ENCODE peak calls at places on chromosome 3, in five cellular contexts. A is tibial nerve, M is heart left ventricle, C is transverse colon, N is esophagus squamous epithelium. P is an unnamed sample.

GRCh38 chr3:172626241-172626640 is 84.6 kb downstream of the NCEH1 start:
- DNase-seq in A (no peak), M (no peak), C (no peak), N (no peak), P (no peak)

GRCh38 chr3:186362988-186363387 is 954 bp upstream of the DGKG start:
- DNase-seq in A (no peak), M (no peak), C (no peak), N (no peak), P (no peak)

GRCh38 chr3:103698646-103699045 is 1263.8 kb downstream of the ZPLD1 start:
- DNase-seq in A (no peak), M (no peak), C (no peak), N (no peak), P (no peak)

GRCh38 chr3:146803746-146804145 is 198.6 kb upstream of the PLSCR5 start:
- DNase-seq in A (peak), M (no peak), C (no peak), N (no peak), P (no peak)

GRCh38 chr3:179450901-179451334 is 352 bp downstream of the GNB4 start:
- DNase-seq in A (no peak), M (peak), C (peak), N (no peak), P (no peak)

GRCh38 chr3:178044320-178044719 is 491.9 kb upstream of the KCNMB2 start:
- DNase-seq in A (no peak), M (no peak), C (no peak), N (no peak), P (no peak)

GRCh38 chr3:67678665-67679064 is 24.3 kb upstream of the SUCLG2 start:
- DNase-seq in A (no peak), M (no peak), C (no peak), N (no peak), P (no peak)

GRCh38 chr3:142651711-142652110 is 55.5 kb downstream of the PLS1 start:
- DNase-seq in A (no peak), M (no peak), C (no peak), N (no peak), P (no peak)

GRCh38 chr3:37144806-37145205 is 29.6 kb downstream of the LRRFIP2 start:
- DNase-seq in A (no peak), M (no peak), C (no peak), N (no peak), P (no peak)

GRCh38 chr3:32177702-32178198 is 60.7 kb upstream of the CMTM8 start:
- DNase-seq in A (peak), M (peak), C (peak), N (no peak), P (no peak)

GRCh38 chr3:29152379-29152778 is 128.5 kb upstream of the RBMS3 start:
- DNase-seq in A (no peak), M (no peak), C (no peak), N (no peak), P (no peak)

GRCh38 chr3:32175607-32176197 is 62.8 kb upstream of the CMTM8 start:
- DNase-seq in A (peak), M (peak), C (peak), N (no peak), P (peak)

GRCh38 chr3:186052096-186052495 is 56.8 kb downstream of the ETV5 start:
- DNase-seq in A (no peak), M (no peak), C (no peak), N (no peak), P (no peak)

GRCh38 chr3:139774570-139775302 is 97.0 kb upstream of the NMNAT3 start:
- DNase-seq in A (no peak), M (no peak), C (no peak), N (no peak), P (no peak)

GRCh38 chr3:16513141-16514020 is at the start of gene RFTN1:
- DNase-seq in A (peak), M (peak), C (peak), N (no peak), P (peak)

GRCh38 chr3:191414286-191414685 is 46.7 kb upstream of the PYDC2 start:
- DNase-seq in A (no peak), M (no peak), C (no peak), N (no peak), P (no peak)

GRCh38 chr3:129224984-129225393 is 24.4 kb upstream of the COPG1 start:
- DNase-seq in A (peak), M (peak), C (peak), N (peak), P (peak)

GRCh38 chr3:78941587-78941986 is 826.2 kb downstream of the ROBO1 start:
- DNase-seq in A (peak), M (no peak), C (no peak), N (no peak), P (no peak)

GRCh38 chr3:1252061-1252430 is 159.2 kb downstream of the CNTN6 start:
- DNase-seq in A (no peak), M (no peak), C (no peak), N (no peak), P (no peak)

GRCh38 chr3:65902304-65902793 is 136.4 kb downstream of the MAGI1 start:
- DNase-seq in A (no peak), M (no peak), C (peak), N (no peak), P (no peak)

GRCh38 chr3:57796261-57796660 is 40.2 kb downstream of the SLMAP start:
- DNase-seq in A (no peak), M (no peak), C (no peak), N (no peak), P (no peak)

GRCh38 chr3:131735121-131735520 is 232.3 kb upstream of the MRPL3 start:
- DNase-seq in A (no peak), M (no peak), C (no peak), N (no peak), P (no peak)

GRCh38 chr3:184388936-184389230 is 9.0 kb downstream of the CHRD start:
- DNase-seq in A (no peak), M (no peak), C (no peak), N (no peak), P (no peak)

GRCh38 chr3:146138904-146139303 is 22.1 kb downstream of the PLOD2 start:
- DNase-seq in A (no peak), M (no peak), C (no peak), N (no peak), P (no peak)

GRCh38 chr3:60053518-60054265 is 1003.9 kb upstream of the CFAP20DC start:
- DNase-seq in A (no peak), M (no peak), C (no peak), N (no peak), P (no peak)

DNA sequence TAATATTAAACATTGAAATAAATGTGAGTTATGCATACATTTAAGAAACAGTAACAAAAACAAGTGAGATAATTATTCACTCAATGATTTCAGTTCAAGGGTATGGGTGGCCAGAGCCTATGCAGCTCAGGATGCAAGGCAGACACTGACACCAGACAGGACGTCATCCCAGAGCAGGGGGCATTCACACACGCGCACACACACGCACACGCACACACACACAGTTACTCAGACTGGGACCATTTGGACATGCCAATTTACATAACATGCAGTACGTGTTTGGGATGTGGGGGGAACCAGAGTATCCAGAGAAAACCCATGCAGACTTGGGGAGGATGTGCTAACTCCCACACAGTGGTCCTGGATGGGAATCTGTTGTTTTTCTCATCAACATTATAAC is 24.9 kb downstream of the CD200 start:
- DNase-seq in A (no peak), M (peak), C (no peak), N (no peak), P (peak)
- TF ChIP-seq POLR2A in A (no peak), M (no peak), C (no peak), N (no peak), P (no peak)

GRCh38 chr3:52072471-52072870 is 16.1 kb upstream of the DUSP7 start:
- DNase-seq in A (no peak), M (no peak), C (no peak), N (no peak), P (no peak)
- H3K4me3 ChIP-seq in A (no peak), M (no peak), C (no peak), N (no peak), P (no peak)

GRCh38 chr3:23264413-23264812 is 61.3 kb downstream of the UBE2E2 start:
- DNase-seq in A (no peak), M (no peak), C (no peak), N (no peak), P (no peak)
- H3K27ac ChIP-seq in A (no peak), M (no peak), C (no peak), N (no peak), P (no peak)

GRCh38 chr3:119401069-119401468 is 62.3 kb downstream of the TMEM39A start:
- DNase-seq in A (no peak), M (no peak), C (no peak), N (no peak), P (no peak)

GRCh38 chr3:119401502-119402440 is 61.6 kb downstream of the TMEM39A start:
- DNase-seq in A (no peak), M (no peak), C (no peak), N (no peak), P (peak)

GRCh38 chr3:119395923-119396358 is 67.5 kb downstream of the TMEM39A start:
- DNase-seq in A (no peak), M (no peak), C (no peak), N (no peak), P (no peak)

GRCh38 chr3:119396870-119397269 is 66.5 kb downstream of the TMEM39A start:
- DNase-seq in A (no peak), M (no peak), C (no peak), N (no peak), P (no peak)
- TF ChIP-seq POLR2A in A (no peak), M (no peak), C (no peak), N (no peak), P (no peak)

DNA sequence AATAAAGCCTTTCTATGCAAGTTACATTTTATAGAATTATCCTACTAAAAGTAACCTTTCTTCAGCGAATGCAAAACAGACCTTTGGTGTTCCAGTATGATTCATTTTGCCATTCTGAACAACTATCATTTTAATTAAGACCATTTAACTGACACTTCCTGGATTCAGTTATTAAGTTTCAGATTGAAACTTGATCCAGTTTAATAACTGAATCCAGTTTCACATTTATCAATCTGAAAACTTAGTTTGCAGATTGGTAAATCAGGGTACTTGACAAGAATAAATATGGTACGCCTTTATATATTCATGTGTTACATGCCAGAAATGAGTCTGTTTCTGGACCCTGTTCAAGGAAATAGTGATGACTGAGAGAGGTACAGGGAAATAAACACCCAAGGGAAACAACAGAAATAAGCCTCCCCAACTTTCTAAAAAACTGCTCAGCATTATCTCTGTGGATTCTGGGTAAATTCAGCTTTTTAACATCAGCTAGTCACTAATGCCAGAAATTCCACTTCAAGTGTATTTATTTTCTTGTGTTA is 23.3 kb upstream of the NFKBIZ start:
- DNase-seq in A (no peak), M (no peak), C (no peak), N (no peak), P (no peak)
- H3K4me3 ChIP-seq in A (no peak), M (no peak), C (no peak), N (no peak), P (no peak)

GRCh38 chr3:40499952-40500351 is 5.9 kb upstream of the ZNF620 start:
- DNase-seq in A (no peak), M (no peak), C (no peak), N (no peak), P (no peak)

GRCh38 chr3:40505599-40506462 is at the start of gene ZNF620:
- DNase-seq in A (peak), M (peak), C (peak), N (no peak), P (peak)

GRCh38 chr3:40504636-40505430 is 1.0 kb upstream of the ZNF620 start:
- DNase-seq in A (peak), M (no peak), C (no peak), N (no peak), P (peak)
- H3K27ac ChIP-seq in A (no peak), M (peak), C (peak), N (peak), P (peak)

P was measured in upper lobe of left lung.